ENCODE peak calls at places on chromosomes 1 and 21, in four cellular contexts. A is cardiac muscle cell, X is putamen, S is body of pancreas. W is an unnamed sample.

GRCh38 chr21:42411891-42412635 is 8.4 kb downstream of the UBASH3A start:
- DNase-seq in X (no peak), A (no peak), S (no peak), W (no peak)

GRCh38 chr1:209383907-209384709 is 199.4 kb upstream of the CAMK1G start:
- DNase-seq in S (no peak), A (no peak), X (no peak), W (no peak)

GRCh38 chr1:16922885-16923431 is 1.2 kb downstream of the CROCC start:
- DNase-seq in X (no peak), S (peak; percentile 87), A (no peak), W (no peak)

GRCh38 chr1:151596166-151596933 is 15.5 kb upstream of the SNX27 start:
- DNase-seq in A (peak; percentile 27), S (peak; percentile 71), X (no peak), W (no peak)

GRCh38 chr1:213357403-213357802 is 306.4 kb downstream of the RPS6KC1 start:
- DNase-seq in S (no peak), X (no peak), A (no peak), W (no peak)

GRCh38 chr1:237012789-237013383 is 8.6 kb upstream of the MT1HL1 start:
- DNase-seq in A (peak; percentile 56), S (peak; percentile 96), X (no peak), W (no peak)

GRCh38 chr1:210262167-210262896 is 29.7 kb downstream of the SERTAD4 start:
- DNase-seq in S (no peak), X (no peak), A (peak; percentile 88), W (peak; percentile 87)

GRCh38 chr1:180053594-180054567 is 99.3 kb downstream of the CEP350 start:
- DNase-seq in X (no peak), A (peak; percentile 63), S (no peak), W (no peak)

GRCh38 chr1:43619314-43619790 is 30.6 kb upstream of the KDM4A start:
- DNase-seq in A (no peak), X (no peak), S (no peak), W (no peak)

GRCh38 chr1:199959775-199960110 is 67.8 kb upstream of the NR5A2 start:
- DNase-seq in X (no peak), S (no peak), A (no peak), W (no peak)

GRCh38 chr21:24375201-24375600 is 1232.1 kb downstream of the MRPL39 start:
- DNase-seq in X (no peak), A (no peak), S (no peak), W (no peak)

GRCh38 chr1:169106921-169107672 is 607 bp downstream of the ATP1B1 start:
- DNase-seq in X (no peak), A (peak; percentile 37), S (peak; percentile 23), W (no peak)

GRCh38 chr1:165629848-165630628 is 996 bp upstream of the MGST3 start:
- DNase-seq in A (no peak), X (no peak), S (no peak), W (no peak)

GRCh38 chr21:31888936-31889371 is 16.1 kb downstream of the HUNK start:
- DNase-seq in X (no peak), S (peak; percentile 62), A (no peak), W (no peak)

GRCh38 chr1:209797978-209798639 is 7.8 kb downstream of the IRF6 start:
- DNase-seq in X (no peak), S (no peak), A (no peak), W (no peak)

GRCh38 chr1:101081496-101082282 is 56.1 kb upstream of the DPH5 start:
- DNase-seq in A (no peak), S (no peak), X (peak; percentile 36), W (no peak)

GRCh38 chr1:117674521-117675400 is 68.9 kb downstream of the TENT5C start:
- DNase-seq in S (peak; percentile 42), X (no peak), A (peak; percentile 76), W (no peak)

GRCh38 chr1:206419783-206420182 is 50.5 kb upstream of the IKBKE start:
- DNase-seq in X (no peak), S (no peak), A (peak; percentile 18), W (peak; percentile 10)

GRCh38 chr21:41947596-41948403 is 6.0 kb downstream of the C2CD2 start:
- DNase-seq in A (peak; percentile 59), X (peak; percentile 86), S (no peak), W (no peak)

GRCh38 chr21:33975548-33976081 is 60.0 kb upstream of the ATP5PO start:
- DNase-seq in X (no peak), S (no peak), A (no peak), W (no peak)

GRCh38 chr1:195701149-195701548 is 907.1 kb downstream of the KCNT2 start:
- DNase-seq in S (no peak), A (no peak), X (no peak), W (no peak)

GRCh38 chr21:45613881-45614280 is 29.6 kb upstream of the PCBP3 start:
- DNase-seq in A (peak; percentile 33), X (no peak), S (no peak), W (no peak)

GRCh38 chr1:51341876-51342496 is 11.6 kb upstream of the TTC39A start:
- DNase-seq in S (no peak), X (no peak), A (no peak), W (no peak)

GRCh38 chr1:36199934-36200741 is 24.1 kb upstream of the THRAP3 start:
- DNase-seq in A (peak; percentile 87), X (no peak), S (peak; percentile 80), W (no peak)

GRCh38 chr1:34597877-34598514 is 156.9 kb upstream of the GJB5 start:
- DNase-seq in X (peak; percentile 67), S (peak; percentile 72), A (peak; percentile 46), W (peak; percentile 14)

GRCh38 chr1:63701187-63701586 is 72.6 kb upstream of the ROR1 start:
- DNase-seq in X (no peak), S (peak; percentile 85), A (no peak), W (no peak)

GRCh38 chr21:46607605-46608004 is 2.7 kb upstream of the S100B start:
- DNase-seq in X (no peak), A (no peak), S (no peak), W (no peak)

GRCh38 chr1:246607466-246607865 is 41.2 kb downstream of the CNST start:
- DNase-seq in S (no peak), X (no peak), A (no peak), W (no peak)

GRCh38 chr1:25629836-25630235 is 13.2 kb downstream of the MAN1C1 start:
- DNase-seq in S (no peak), A (no peak), X (no peak), W (no peak)

W was measured in AG09319.